ENCODE peak calls at places on chromosome 3, in eight cellular contexts. W is psoas muscle; A is tibial nerve; N is NCI-H1092 treated with DMSO at 0.1 percent for 48 hours; Y is HepG2; Q is activated T-cell treated with anti-CD3 and anti-CD28 coated beads, Interleukin-2, amount 50 U/mL, for 48 hours; F is CD8-positive, alpha-beta T cell; S is cardiac muscle cell. D is an unnamed sample.

GRCh38 chr3:100044369-100044768 is 69.9 kb downstream of the FILIP1L start:
- DNase-seq in N (no peak), A (no peak), Y (no peak), Q (no peak), S (no peak), W (no peak), F (no peak), D (no peak)

GRCh38 chr3:62874398-62875102 is 666 bp downstream of the CADPS start:
- DNase-seq in F (no peak), Q (no peak), S (peak; percentile 45), W (no peak), Y (no peak), A (no peak), N (peak; percentile 74), D (no peak)

GRCh38 chr3:53525765-53526761 is 31.7 kb downstream of the CACNA1D start:
- DNase-seq in A (no peak), Y (no peak), Q (no peak), F (no peak), S (no peak), N (no peak), W (no peak), D (peak; percentile 77)

GRCh38 chr3:107971181-107971580 is 119.7 kb downstream of the CD47 start:
- DNase-seq in N (no peak), W (no peak), Q (no peak), Y (no peak), F (no peak), A (no peak), S (no peak), D (no peak)

GRCh38 chr3:43873723-43874122 is 183.0 kb downstream of the ABHD5 start:
- DNase-seq in Y (no peak), S (no peak), N (no peak), F (no peak), Q (no peak), A (no peak), W (no peak), D (no peak)

GRCh38 chr3:66418432-66419052 is 82.3 kb downstream of the LRIG1 start:
- DNase-seq in F (no peak), S (no peak), N (peak; percentile 4), Q (no peak), W (peak; percentile 86), A (no peak), Y (no peak), D (peak; percentile 25)

GRCh38 chr3:126342211-126342610 is 15.0 kb downstream of the KLF15 start:
- DNase-seq in A (no peak), W (no peak), Y (no peak), N (no peak), S (no peak), Q (no peak), F (no peak), D (no peak)

GRCh38 chr3:149688122-149688757 is 30.4 kb upstream of the WWTR1 start:
- DNase-seq in F (no peak), Q (no peak), N (no peak), W (no peak), S (no peak), A (no peak), Y (no peak), D (peak; percentile 12)

GRCh38 chr3:98573231-98573728 is 20.1 kb downstream of the CPOX start:
- DNase-seq in N (no peak), Q (no peak), A (no peak), W (no peak), S (no peak), F (no peak), Y (no peak), D (no peak)